ENCODE peak calls at places on chromosomes 16 and 17, in six cellular contexts. One of them, this sample, is unnamed.

GRCh38 chr17:66730497-66730923 is 104.4 kb upstream of the CACNG5 start:
- DNase-seq in left ventricle myocardium superior: no peak
- DNase-seq in NCI-H1105 treated with DMSO at 0.1 percent for 48 hours: no peak
- DNase-seq in M059J: no peak
- DNase-seq in stimulated activated CD8-positive, alpha-beta memory T cell treated with anti-CD3 and anti-CD28 coated beads, Interleukin-15, amount 100 ng/mL, for 24 hours: no peak
- DNase-seq in amniotic stem cell: no peak
- DNase-seq in this sample: no peak

GRCh38 chr17:8791248-8791909 is 7.8 kb downstream of the MFSD6L start:
- DNase-seq in stimulated activated CD8-positive, alpha-beta memory T cell treated with anti-CD3 and anti-CD28 coated beads, Interleukin-15, amount 100 ng/mL, for 24 hours: no peak
- DNase-seq in left ventricle myocardium superior: no peak
- DNase-seq in amniotic stem cell: no peak
- DNase-seq in NCI-H1105 treated with DMSO at 0.1 percent for 48 hours: no peak
- DNase-seq in M059J: no peak
- DNase-seq in this sample: no peak

GRCh38 chr17:41002814-41003213 is 3.1 kb upstream of the KRTAP3-2 start:
- DNase-seq in amniotic stem cell: no peak
- DNase-seq in stimulated activated CD8-positive, alpha-beta memory T cell treated with anti-CD3 and anti-CD28 coated beads, Interleukin-15, amount 100 ng/mL, for 24 hours: no peak
- DNase-seq in left ventricle myocardium superior: no peak
- DNase-seq in NCI-H1105 treated with DMSO at 0.1 percent for 48 hours: no peak
- DNase-seq in M059J: no peak
- DNase-seq in this sample: no peak

GRCh38 chr17:67471118-67471517 is 94.0 kb downstream of the PITPNC1 start:
- DNase-seq in left ventricle myocardium superior: no peak
- DNase-seq in stimulated activated CD8-positive, alpha-beta memory T cell treated with anti-CD3 and anti-CD28 coated beads, Interleukin-15, amount 100 ng/mL, for 24 hours: no peak
- DNase-seq in NCI-H1105 treated with DMSO at 0.1 percent for 48 hours: no peak
- DNase-seq in M059J: no peak
- DNase-seq in amniotic stem cell: no peak
- DNase-seq in this sample: no peak

GRCh38 chr16:66248096-66248495 is 118.4 kb upstream of the CDH5 start:
- DNase-seq in stimulated activated CD8-positive, alpha-beta memory T cell treated with anti-CD3 and anti-CD28 coated beads, Interleukin-15, amount 100 ng/mL, for 24 hours: no peak
- DNase-seq in NCI-H1105 treated with DMSO at 0.1 percent for 48 hours: peak
- DNase-seq in left ventricle myocardium superior: peak
- DNase-seq in amniotic stem cell: no peak
- DNase-seq in M059J: peak
- DNase-seq in this sample: no peak

GRCh38 chr17:37664214-37664613 is 21.0 kb upstream of the DDX52 start:
- DNase-seq in M059J: no peak
- DNase-seq in NCI-H1105 treated with DMSO at 0.1 percent for 48 hours: no peak
- DNase-seq in stimulated activated CD8-positive, alpha-beta memory T cell treated with anti-CD3 and anti-CD28 coated beads, Interleukin-15, amount 100 ng/mL, for 24 hours: no peak
- DNase-seq in amniotic stem cell: no peak
- DNase-seq in left ventricle myocardium superior: no peak
- DNase-seq in this sample: no peak

GRCh38 chr16:48564544-48565444 is 45.2 kb downstream of the N4BP1 start:
- DNase-seq in stimulated activated CD8-positive, alpha-beta memory T cell treated with anti-CD3 and anti-CD28 coated beads, Interleukin-15, amount 100 ng/mL, for 24 hours: no peak
- DNase-seq in amniotic stem cell: no peak
- DNase-seq in M059J: no peak
- DNase-seq in NCI-H1105 treated with DMSO at 0.1 percent for 48 hours: no peak
- DNase-seq in left ventricle myocardium superior: no peak
- DNase-seq in this sample: no peak

GRCh38 chr16:30756781-30757100 is 5.1 kb downstream of the CFAP119 start:
- DNase-seq in stimulated activated CD8-positive, alpha-beta memory T cell treated with anti-CD3 and anti-CD28 coated beads, Interleukin-15, amount 100 ng/mL, for 24 hours: no peak
- DNase-seq in M059J: no peak
- DNase-seq in NCI-H1105 treated with DMSO at 0.1 percent for 48 hours: no peak
- DNase-seq in left ventricle myocardium superior: no peak
- DNase-seq in amniotic stem cell: no peak
- DNase-seq in this sample: no peak

GRCh38 chr17:8994319-8994718 is 27.0 kb upstream of the NTN1 start:
- DNase-seq in left ventricle myocardium superior: peak
- DNase-seq in stimulated activated CD8-positive, alpha-beta memory T cell treated with anti-CD3 and anti-CD28 coated beads, Interleukin-15, amount 100 ng/mL, for 24 hours: peak
- DNase-seq in M059J: peak
- DNase-seq in NCI-H1105 treated with DMSO at 0.1 percent for 48 hours: peak
- DNase-seq in amniotic stem cell: peak
- DNase-seq in this sample: peak

GRCh38 chr16:89775223-89775622 is 41.2 kb downstream of the FANCA start:
- DNase-seq in stimulated activated CD8-positive, alpha-beta memory T cell treated with anti-CD3 and anti-CD28 coated beads, Interleukin-15, amount 100 ng/mL, for 24 hours: no peak
- DNase-seq in left ventricle myocardium superior: no peak
- DNase-seq in amniotic stem cell: no peak
- DNase-seq in NCI-H1105 treated with DMSO at 0.1 percent for 48 hours: no peak
- DNase-seq in M059J: no peak
- DNase-seq in this sample: no peak

GRCh38 chr17:5121186-5121841 is 5.5 kb downstream of the USP6 start:
- DNase-seq in M059J: no peak
- DNase-seq in amniotic stem cell: no peak
- DNase-seq in stimulated activated CD8-positive, alpha-beta memory T cell treated with anti-CD3 and anti-CD28 coated beads, Interleukin-15, amount 100 ng/mL, for 24 hours: no peak
- DNase-seq in left ventricle myocardium superior: no peak
- DNase-seq in NCI-H1105 treated with DMSO at 0.1 percent for 48 hours: no peak
- DNase-seq in this sample: no peak

GRCh38 chr16:87086575-87086974 is 230.6 kb downstream of the C16orf95 start:
- DNase-seq in stimulated activated CD8-positive, alpha-beta memory T cell treated with anti-CD3 and anti-CD28 coated beads, Interleukin-15, amount 100 ng/mL, for 24 hours: no peak
- DNase-seq in amniotic stem cell: no peak
- DNase-seq in left ventricle myocardium superior: no peak
- DNase-seq in NCI-H1105 treated with DMSO at 0.1 percent for 48 hours: no peak
- DNase-seq in M059J: peak
- DNase-seq in this sample: no peak

GRCh38 chr16:4972938-4973587 is 14.9 kb downstream of the SEC14L5 start:
- DNase-seq in amniotic stem cell: no peak
- DNase-seq in M059J: no peak
- DNase-seq in stimulated activated CD8-positive, alpha-beta memory T cell treated with anti-CD3 and anti-CD28 coated beads, Interleukin-15, amount 100 ng/mL, for 24 hours: no peak
- DNase-seq in left ventricle myocardium superior: no peak
- DNase-seq in NCI-H1105 treated with DMSO at 0.1 percent for 48 hours: no peak
- DNase-seq in this sample: no peak

GRCh38 chr16:4679854-4680636 is 13.3 kb upstream of the NUDT16L1 start:
- DNase-seq in M059J: no peak
- DNase-seq in NCI-H1105 treated with DMSO at 0.1 percent for 48 hours: no peak
- DNase-seq in stimulated activated CD8-positive, alpha-beta memory T cell treated with anti-CD3 and anti-CD28 coated beads, Interleukin-15, amount 100 ng/mL, for 24 hours: no peak
- DNase-seq in amniotic stem cell: no peak
- DNase-seq in left ventricle myocardium superior: peak
- DNase-seq in this sample: no peak

GRCh38 chr16:75266738-75267630 is 15.6 kb upstream of the BCAR1 start:
- DNase-seq in NCI-H1105 treated with DMSO at 0.1 percent for 48 hours: no peak
- DNase-seq in stimulated activated CD8-positive, alpha-beta memory T cell treated with anti-CD3 and anti-CD28 coated beads, Interleukin-15, amount 100 ng/mL, for 24 hours: no peak
- DNase-seq in left ventricle myocardium superior: peak
- DNase-seq in M059J: no peak
- DNase-seq in amniotic stem cell: no peak
- DNase-seq in this sample: no peak

GRCh38 chr16:3175157-3176153 is 12.5 kb upstream of the OR1F1 start:
- DNase-seq in left ventricle myocardium superior: no peak
- DNase-seq in stimulated activated CD8-positive, alpha-beta memory T cell treated with anti-CD3 and anti-CD28 coated beads, Interleukin-15, amount 100 ng/mL, for 24 hours: no peak
- DNase-seq in M059J: peak
- DNase-seq in amniotic stem cell: no peak
- DNase-seq in NCI-H1105 treated with DMSO at 0.1 percent for 48 hours: no peak
- DNase-seq in this sample: peak

GRCh38 chr16:2428051-2428786 is 1.0 kb upstream of the CCNF start:
- DNase-seq in left ventricle myocardium superior: no peak
- DNase-seq in amniotic stem cell: no peak
- DNase-seq in NCI-H1105 treated with DMSO at 0.1 percent for 48 hours: no peak
- DNase-seq in M059J: peak
- DNase-seq in stimulated activated CD8-positive, alpha-beta memory T cell treated with anti-CD3 and anti-CD28 coated beads, Interleukin-15, amount 100 ng/mL, for 24 hours: no peak
- DNase-seq in this sample: peak

GRCh38 chr17:1058423-1059130 is 61.6 kb downstream of the TIMM22 start:
- DNase-seq in NCI-H1105 treated with DMSO at 0.1 percent for 48 hours: no peak
- DNase-seq in M059J: peak
- DNase-seq in left ventricle myocardium superior: peak
- DNase-seq in amniotic stem cell: no peak
- DNase-seq in stimulated activated CD8-positive, alpha-beta memory T cell treated with anti-CD3 and anti-CD28 coated beads, Interleukin-15, amount 100 ng/mL, for 24 hours: peak
- DNase-seq in this sample: peak

GRCh38 chr17:28038802-28039600 is 3.5 kb upstream of the NLK start:
- DNase-seq in stimulated activated CD8-positive, alpha-beta memory T cell treated with anti-CD3 and anti-CD28 coated beads, Interleukin-15, amount 100 ng/mL, for 24 hours: no peak
- DNase-seq in NCI-H1105 treated with DMSO at 0.1 percent for 48 hours: no peak
- DNase-seq in amniotic stem cell: no peak
- DNase-seq in M059J: no peak
- DNase-seq in left ventricle myocardium superior: no peak
- DNase-seq in this sample: no peak

GRCh38 chr16:23597003-23597756 is 1.1 kb upstream of the NDUFAB1 start:
- DNase-seq in left ventricle myocardium superior: peak
- DNase-seq in M059J: peak
- DNase-seq in NCI-H1105 treated with DMSO at 0.1 percent for 48 hours: peak
- DNase-seq in stimulated activated CD8-positive, alpha-beta memory T cell treated with anti-CD3 and anti-CD28 coated beads, Interleukin-15, amount 100 ng/mL, for 24 hours: no peak
- DNase-seq in amniotic stem cell: no peak
- DNase-seq in this sample: peak

GRCh38 chr16:89918453-89919347 is at the start of gene MC1R:
- DNase-seq in left ventricle myocardium superior: no peak
- DNase-seq in amniotic stem cell: no peak
- DNase-seq in stimulated activated CD8-positive, alpha-beta memory T cell treated with anti-CD3 and anti-CD28 coated beads, Interleukin-15, amount 100 ng/mL, for 24 hours: no peak
- DNase-seq in NCI-H1105 treated with DMSO at 0.1 percent for 48 hours: peak
- DNase-seq in M059J: no peak
- DNase-seq in this sample: peak

GRCh38 chr17:36592316-36592710 is 634 bp downstream of the DHRS11 start:
- DNase-seq in amniotic stem cell: no peak
- DNase-seq in NCI-H1105 treated with DMSO at 0.1 percent for 48 hours: peak
- DNase-seq in M059J: peak
- DNase-seq in left ventricle myocardium superior: no peak
- DNase-seq in stimulated activated CD8-positive, alpha-beta memory T cell treated with anti-CD3 and anti-CD28 coated beads, Interleukin-15, amount 100 ng/mL, for 24 hours: no peak
- DNase-seq in this sample: no peak

GRCh38 chr17:72985882-72986720 is 106.4 kb downstream of the SLC39A11 start:
- DNase-seq in M059J: peak
- DNase-seq in stimulated activated CD8-positive, alpha-beta memory T cell treated with anti-CD3 and anti-CD28 coated beads, Interleukin-15, amount 100 ng/mL, for 24 hours: no peak
- DNase-seq in NCI-H1105 treated with DMSO at 0.1 percent for 48 hours: peak
- DNase-seq in left ventricle myocardium superior: peak
- DNase-seq in amniotic stem cell: peak
- DNase-seq in this sample: peak

GRCh38 chr17:2084766-2085647 is 30.1 kb downstream of the HIC1 start:
- DNase-seq in amniotic stem cell: no peak
- DNase-seq in M059J: peak
- DNase-seq in left ventricle myocardium superior: peak
- DNase-seq in NCI-H1105 treated with DMSO at 0.1 percent for 48 hours: no peak
- DNase-seq in stimulated activated CD8-positive, alpha-beta memory T cell treated with anti-CD3 and anti-CD28 coated beads, Interleukin-15, amount 100 ng/mL, for 24 hours: no peak
- DNase-seq in this sample: no peak

GRCh38 chr17:67594115-67594878 is 123.4 kb upstream of the NOL11 start:
- DNase-seq in M059J: no peak
- DNase-seq in NCI-H1105 treated with DMSO at 0.1 percent for 48 hours: no peak
- DNase-seq in left ventricle myocardium superior: no peak
- DNase-seq in stimulated activated CD8-positive, alpha-beta memory T cell treated with anti-CD3 and anti-CD28 coated beads, Interleukin-15, amount 100 ng/mL, for 24 hours: no peak
- DNase-seq in amniotic stem cell: no peak
- DNase-seq in this sample: no peak

GRCh38 chr16:68445458-68445857 is 2.9 kb downstream of the SMPD3 start:
- DNase-seq in left ventricle myocardium superior: no peak
- DNase-seq in NCI-H1105 treated with DMSO at 0.1 percent for 48 hours: peak
- DNase-seq in M059J: peak
- DNase-seq in stimulated activated CD8-positive, alpha-beta memory T cell treated with anti-CD3 and anti-CD28 coated beads, Interleukin-15, amount 100 ng/mL, for 24 hours: no peak
- DNase-seq in amniotic stem cell: no peak
- DNase-seq in this sample: peak

GRCh38 chr17:68733241-68734176 is 132.3 kb upstream of the FAM20A start:
- DNase-seq in amniotic stem cell: no peak
- DNase-seq in M059J: no peak
- DNase-seq in NCI-H1105 treated with DMSO at 0.1 percent for 48 hours: no peak
- DNase-seq in left ventricle myocardium superior: no peak
- DNase-seq in stimulated activated CD8-positive, alpha-beta memory T cell treated with anti-CD3 and anti-CD28 coated beads, Interleukin-15, amount 100 ng/mL, for 24 hours: no peak
- DNase-seq in this sample: no peak

GRCh38 chr17:72699566-72699965 is 392.9 kb downstream of the SLC39A11 start:
- DNase-seq in left ventricle myocardium superior: no peak
- DNase-seq in NCI-H1105 treated with DMSO at 0.1 percent for 48 hours: no peak
- DNase-seq in amniotic stem cell: no peak
- DNase-seq in stimulated activated CD8-positive, alpha-beta memory T cell treated with anti-CD3 and anti-CD28 coated beads, Interleukin-15, amount 100 ng/mL, for 24 hours: no peak
- DNase-seq in M059J: peak
- DNase-seq in this sample: no peak

GRCh38 chr17:31068291-31068690 is 26.5 kb upstream of the NF1 start:
- DNase-seq in M059J: peak
- DNase-seq in stimulated activated CD8-positive, alpha-beta memory T cell treated with anti-CD3 and anti-CD28 coated beads, Interleukin-15, amount 100 ng/mL, for 24 hours: no peak
- DNase-seq in NCI-H1105 treated with DMSO at 0.1 percent for 48 hours: peak
- DNase-seq in amniotic stem cell: no peak
- DNase-seq in left ventricle myocardium superior: peak
- DNase-seq in this sample: peak

GRCh38 chr17:77445030-77445907 is 304.5 kb downstream of the SEC14L1 start:
- DNase-seq in amniotic stem cell: no peak
- DNase-seq in stimulated activated CD8-positive, alpha-beta memory T cell treated with anti-CD3 and anti-CD28 coated beads, Interleukin-15, amount 100 ng/mL, for 24 hours: no peak
- DNase-seq in left ventricle myocardium superior: peak
- DNase-seq in M059J: peak
- DNase-seq in NCI-H1105 treated with DMSO at 0.1 percent for 48 hours: no peak
- DNase-seq in this sample: no peak

GRCh38 chr17:18248300-18248731 is 10.2 kb downstream of the FLII start:
- DNase-seq in left ventricle myocardium superior: peak
- DNase-seq in amniotic stem cell: peak
- DNase-seq in M059J: peak
- DNase-seq in NCI-H1105 treated with DMSO at 0.1 percent for 48 hours: peak
- DNase-seq in stimulated activated CD8-positive, alpha-beta memory T cell treated with anti-CD3 and anti-CD28 coated beads, Interleukin-15, amount 100 ng/mL, for 24 hours: no peak
- DNase-seq in this sample: peak

GRCh38 chr16:17238285-17239028 is 232.3 kb downstream of the XYLT1 start:
- DNase-seq in amniotic stem cell: no peak
- DNase-seq in left ventricle myocardium superior: no peak
- DNase-seq in M059J: no peak
- DNase-seq in NCI-H1105 treated with DMSO at 0.1 percent for 48 hours: no peak
- DNase-seq in stimulated activated CD8-positive, alpha-beta memory T cell treated with anti-CD3 and anti-CD28 coated beads, Interleukin-15, amount 100 ng/mL, for 24 hours: no peak
- DNase-seq in this sample: no peak

This sample was measured in HEK293T.